ENCODE peak calls at places on chromosomes 12 and 14, in eight cellular contexts. O is suprapubic skin, F is testis, T is ovary, S is Peyer's patch, H is body of pancreas, C is adrenal gland, J is heart left ventricle. G is an unnamed sample.

GRCh38 chr12:2550470-2551090 is 244.2 kb upstream of the FKBP4 start:
- DNase-seq in H (no peak), F (no peak), J (no peak), C (no peak), T (no peak), O (no peak), S (no peak), G (no peak)

GRCh38 chr12:131105736-131106356 is 152.1 kb downstream of the ADGRD1 start:
- DNase-seq in T (no peak), O (peak), H (peak), C (no peak), J (no peak), S (no peak), F (no peak), G (no peak)

GRCh38 chr14:34014936-34015335 is 64.1 kb upstream of the EGLN3 start:
- DNase-seq in H (no peak), J (no peak), T (no peak), F (no peak), C (no peak), S (no peak), O (no peak), G (no peak)

GRCh38 chr14:74612346-74613021 is 447 bp upstream of the LTBP2 start:
- DNase-seq in J (peak), H (peak), T (peak), C (peak), S (peak), F (peak), O (peak), G (peak)

GRCh38 chr14:50599700-50600444 is 39.9 kb downstream of the ATL1 start:
- DNase-seq in H (no peak), J (no peak), S (no peak), T (no peak), O (no peak), C (no peak), F (no peak), G (no peak)

GRCh38 chr14:74571901-74572828 is 39.9 kb downstream of the LTBP2 start:
- DNase-seq in H (no peak), O (no peak), J (no peak), F (peak), T (no peak), S (no peak), C (no peak), G (no peak)

GRCh38 chr14:67423424-67423823 is 11.5 kb upstream of the PLEK2 start:
- DNase-seq in C (no peak), O (no peak), F (no peak), T (no peak), H (no peak), S (no peak), J (no peak), G (no peak)

GRCh38 chr12:64566122-64566521 is 44.2 kb upstream of the RASSF3 start:
- DNase-seq in J (no peak), H (no peak), S (no peak), O (no peak), F (no peak), T (no peak), C (no peak), G (no peak)

GRCh38 chr14:93700928-93701327 is 87.4 kb downstream of the PRIMA1 start:
- DNase-seq in F (no peak), H (no peak), C (no peak), J (no peak), S (no peak), O (no peak), T (no peak), G (no peak)

GRCh38 chr14:56351861-56352260 is 227.7 kb upstream of the TMEM260 start:
- DNase-seq in O (no peak), S (no peak), H (no peak), T (no peak), J (no peak), F (no peak), C (no peak), G (no peak)

GRCh38 chr12:27970981-27971489 is 1.5 kb downstream of the PTHLH start:
- DNase-seq in F (peak), S (no peak), H (no peak), C (no peak), T (no peak), J (no peak), O (no peak), G (no peak)

GRCh38 chr12:27969011-27969900 is 3.3 kb downstream of the PTHLH start:
- DNase-seq in S (no peak), C (no peak), F (peak), J (peak), O (no peak), T (no peak), H (peak), G (no peak)

GRCh38 chr12:27970391-27970980 is 2.0 kb downstream of the PTHLH start:
- DNase-seq in T (no peak), O (no peak), H (peak), S (no peak), F (peak), J (peak), C (no peak), G (no peak)

GRCh38 chr12:27971606-27972005 is 927 bp downstream of the PTHLH start:
- DNase-seq in S (no peak), F (no peak), T (no peak), J (no peak), O (no peak), H (no peak), C (no peak), G (no peak)

GRCh38 chr12:27969901-27970390 is 2.6 kb downstream of the PTHLH start:
- DNase-seq in T (peak), C (no peak), H (peak), S (no peak), F (peak), J (peak), O (peak), G (no peak)
- TF ChIP-seq CTCF in T (no peak), C (no peak), H (no peak), S (no peak), F (no peak), J (no peak), O (no peak), G (no peak)

GRCh38 chr14:103555559-103556337 is 6.7 kb downstream of the BAG5 start:
- DNase-seq in F (no peak), C (no peak), H (no peak), O (no peak), T (no peak), S (no peak), J (peak), G (no peak)
- TF ChIP-seq POLR2A in F (no peak), C (no peak), H (no peak), O (no peak), T (no peak), S (no peak), J (no peak), G (peak)

GRCh38 chr14:68961781-68962584 is 17.1 kb downstream of the ACTN1 start:
- DNase-seq in T (no peak), J (no peak), S (no peak), C (peak), H (peak), F (no peak), O (no peak), G (no peak)

GRCh38 chr14:68964300-68965093 is 14.6 kb downstream of the ACTN1 start:
- DNase-seq in C (no peak), F (no peak), O (no peak), H (no peak), J (no peak), S (no peak), T (no peak), G (no peak)

GRCh38 chr14:68961361-68961760 is 17.7 kb downstream of the ACTN1 start:
- DNase-seq in F (no peak), O (no peak), C (no peak), T (no peak), J (no peak), S (no peak), H (no peak), G (no peak)

GRCh38 chr14:68960123-68960522 is 19.0 kb downstream of the ACTN1 start:
- DNase-seq in H (no peak), O (no peak), S (no peak), J (no peak), F (no peak), C (no peak), T (no peak), G (no peak)

DNA sequence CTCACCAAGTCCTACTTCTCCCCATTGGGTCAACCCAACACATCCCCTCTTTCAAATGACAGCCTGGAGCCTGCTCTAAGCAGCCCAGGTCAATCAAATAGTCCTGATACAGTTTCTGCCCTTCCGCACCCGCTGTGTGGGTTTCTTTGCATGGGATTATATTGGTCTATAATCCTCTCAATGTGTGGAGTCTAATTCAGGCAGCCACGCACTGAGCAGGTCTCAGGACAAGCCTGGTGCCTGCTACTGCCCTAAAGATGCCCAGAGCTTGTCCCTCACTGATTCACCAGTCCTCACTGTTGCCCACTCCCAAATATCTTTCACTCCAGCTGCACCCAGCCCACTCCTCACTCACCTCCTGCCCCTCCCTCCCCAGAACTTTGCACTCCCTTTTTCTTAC is 16.4 kb downstream of the ACTN1 start:
- DNase-seq in T (no peak), C (no peak), O (no peak), S (no peak), J (no peak), F (no peak), H (no peak), G (no peak)
- H3K27ac ChIP-seq in T (no peak), C (no peak), O (no peak), S (peak), J (no peak), F (no peak), H (no peak), G (no peak)

GRCh38 chr14:23379331-23380196 is 2.7 kb downstream of the CMTM5 start:
- DNase-seq in S (peak), C (peak), H (peak), F (peak), J (peak), O (no peak), T (peak), G (peak)
- TF ChIP-seq CTCF in S (peak), C (peak), H (peak), F (peak), J (peak), O (peak), T (peak), G (peak)

DNA sequence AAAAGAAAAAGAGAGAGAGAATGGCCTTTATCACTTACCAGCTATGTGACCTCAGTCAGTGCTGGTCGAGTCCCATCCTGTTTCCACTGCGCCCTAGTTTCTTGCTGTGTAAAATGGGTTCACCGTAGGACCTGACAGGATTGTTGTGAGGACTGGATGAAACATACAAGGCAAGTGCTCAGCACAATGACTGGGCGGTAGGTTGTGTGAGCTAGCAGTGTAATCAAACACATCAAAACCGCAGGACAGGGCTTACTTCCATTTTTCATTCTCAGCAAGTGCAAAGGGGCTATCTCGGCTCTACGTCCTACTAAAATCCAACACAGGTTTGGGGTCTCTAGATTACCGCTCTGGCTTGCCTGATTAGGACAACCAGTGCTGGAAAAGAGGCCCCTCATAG is 36.4 kb upstream of the ATXN2 start:
- DNase-seq in S (no peak), F (no peak), H (no peak), J (no peak), C (no peak), O (no peak), T (no peak), G (no peak)
- TF ChIP-seq POLR2A in S (no peak), F (no peak), H (no peak), J (no peak), C (no peak), O (no peak), T (no peak), G (no peak)

GRCh38 chr12:6367969-6368892 is 7.1 kb downstream of the SCNN1A start:
- DNase-seq in F (no peak), J (no peak), T (no peak), H (no peak), C (no peak), O (no peak), S (no peak), G (peak)
- H3K27ac ChIP-seq in F (peak), J (no peak), T (no peak), H (peak), C (no peak), O (no peak), S (peak), G (peak)

GRCh38 chr12:46677749-46678148 is 148.0 kb downstream of the SLC38A4 start:
- DNase-seq in T (no peak), O (no peak), S (no peak), J (no peak), C (no peak), F (no peak), H (no peak), G (no peak)
- TF ChIP-seq CTCF in T (no peak), O (no peak), S (peak), J (no peak), C (no peak), F (no peak), H (no peak), G (peak)

DNA sequence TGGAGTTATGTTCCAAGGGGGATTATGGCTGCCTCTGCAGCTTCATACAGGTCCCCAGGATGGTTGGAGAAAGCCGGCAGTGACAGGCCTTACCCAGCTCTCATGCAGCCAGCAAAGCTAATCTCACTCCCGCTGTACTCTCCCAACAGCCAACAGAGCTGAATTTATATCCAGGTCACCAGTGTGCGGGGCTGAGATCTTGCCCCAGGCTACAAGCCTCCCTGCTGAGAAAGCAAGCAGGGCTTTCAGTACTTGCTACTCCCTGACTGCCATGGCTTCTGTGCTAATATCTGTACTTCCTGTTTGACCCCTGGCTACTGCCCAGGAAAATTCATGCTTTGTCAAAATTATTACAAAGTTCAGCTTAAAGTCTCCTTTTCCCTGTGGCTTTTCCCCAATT is 92.9 kb downstream of the ATP23 start:
- DNase-seq in H (no peak), F (no peak), T (no peak), C (no peak), J (no peak), O (no peak), S (no peak), G (no peak)
- TF ChIP-seq POLR2A in H (no peak), F (no peak), T (no peak), C (no peak), J (no peak), O (no peak), S (no peak), G (no peak)

DNA sequence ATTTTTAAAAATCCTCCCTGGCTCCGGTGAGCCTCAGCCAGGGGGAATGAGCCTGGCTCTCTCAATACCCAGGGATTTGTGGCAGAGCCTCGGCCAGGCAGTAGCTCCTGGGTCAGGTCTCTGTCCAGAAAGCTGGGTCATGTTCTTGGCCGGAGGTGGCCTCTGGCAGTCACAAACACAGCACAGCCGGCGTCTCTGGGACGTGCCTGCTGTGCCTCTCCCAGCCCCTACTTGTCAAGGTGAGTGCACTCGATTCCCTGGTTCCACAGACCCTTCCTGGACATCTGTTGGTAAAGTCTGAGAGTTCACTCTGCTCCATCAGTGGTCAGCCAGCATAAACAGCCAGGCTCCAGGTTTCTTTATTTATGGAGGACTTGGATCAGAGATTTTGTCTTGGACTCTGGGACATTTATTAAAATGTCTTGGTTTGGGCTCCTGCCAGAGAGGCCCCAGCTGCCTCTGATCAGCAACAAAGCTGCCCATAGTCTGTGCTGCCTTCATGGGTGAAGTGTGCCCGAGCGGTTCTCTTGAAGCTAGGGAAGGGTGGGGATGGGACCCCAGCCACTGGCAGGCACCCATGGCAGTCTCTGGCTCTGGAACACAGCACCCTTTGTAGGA is 56.7 kb downstream of the DGLUCY start:
- DNase-seq in H (peak), C (no peak), F (no peak), T (peak), S (no peak), O (no peak), J (no peak), G (peak)
- H3K27ac ChIP-seq in H (peak), C (no peak), F (no peak), T (peak), S (no peak), O (no peak), J (peak), G (peak)